ENCODE peak calls at places on chromosomes 3 and 15, in ten cellular contexts. O, C, I, B, J, R, F, Z, X and M are unnamed samples.
A peak's percentile ranks its signal among the peaks of the same experiment; 100 is the strongest.

GRCh38 chr3:52396907-52397591 is 47.9 kb downstream of the SEMA3G start:
- DNase-seq in O (no peak), C (no peak), I (peak; percentile 16), B (no peak), J (no peak), R (no peak), F (no peak), Z (no peak), X (no peak), M (no peak)

GRCh38 chr3:182248349-182248880 is 536.7 kb downstream of the SOX2 start:
- DNase-seq in O (peak; percentile 10), C (no peak), I (no peak), B (no peak), J (peak; percentile 26), R (no peak), F (no peak), Z (no peak), X (no peak), M (no peak)

GRCh38 chr15:25385986-25386385 is 52.8 kb downstream of the UBE3A start:
- DNase-seq in O (no peak), C (no peak), I (no peak), B (no peak), J (no peak), R (no peak), F (no peak), Z (no peak), X (no peak), M (no peak)

GRCh38 chr3:63791974-63792373 is 27.1 kb upstream of the C3orf49 start:
- DNase-seq in O (no peak), C (no peak), I (no peak), B (no peak), J (peak; percentile 7), R (no peak), F (peak; percentile 77), Z (no peak), X (no peak), M (no peak)

GRCh38 chr15:33113666-33114483 is 80.6 kb downstream of the FMN1 start:
- DNase-seq in O (no peak), C (no peak), I (no peak), B (no peak), J (no peak), R (no peak), F (no peak), Z (no peak), X (no peak), M (no peak)

GRCh38 chr3:184423567-184423966 is 43.7 kb downstream of the CHRD start:
- DNase-seq in O (no peak), C (no peak), I (no peak), B (no peak), J (no peak), R (no peak), F (no peak), Z (no peak), X (no peak), M (no peak)

GRCh38 chr3:39362177-39362576 is 21.0 kb upstream of the SLC25A38 start:
- DNase-seq in O (no peak), C (no peak), I (no peak), B (no peak), J (no peak), R (no peak), F (no peak), Z (no peak), X (peak; percentile 73), M (no peak)

GRCh38 chr3:49869525-49870126 is at the start of gene CAMKV:
- DNase-seq in O (peak; percentile 63), C (no peak), I (no peak), B (no peak), J (no peak), R (no peak), F (no peak), Z (no peak), X (no peak), M (peak; percentile 71)

GRCh38 chr3:66816110-66816761 is 181.9 kb upstream of the KBTBD8 start:
- DNase-seq in O (peak; percentile 36), C (peak; percentile 9), I (no peak), B (no peak), J (peak; percentile 64), R (peak; percentile 14), F (peak; percentile 61), Z (no peak), X (peak; percentile 82), M (no peak)

GRCh38 chr3:55959681-55960080 is 472.6 kb upstream of the WNT5A start:
- DNase-seq in O (no peak), C (no peak), I (no peak), B (no peak), J (no peak), R (no peak), F (no peak), Z (no peak), X (no peak), M (no peak)

GRCh38 chr3:18813300-18813699 is 335.0 kb upstream of the KCNH8 start:
- DNase-seq in O (no peak), C (no peak), I (no peak), B (no peak), J (no peak), R (no peak), F (no peak), Z (no peak), X (no peak), M (no peak)

GRCh38 chr15:74833376-74834107 is 7.1 kb downstream of the CPLX3 start:
- DNase-seq in O (no peak), C (no peak), I (no peak), B (no peak), J (no peak), R (no peak), F (no peak), Z (no peak), X (no peak), M (peak; percentile 40)

GRCh38 chr15:75620776-75621536 is 4.6 kb downstream of the SNUPN start:
- DNase-seq in O (no peak), C (no peak), I (peak; percentile 79), B (peak; percentile 91), J (no peak), R (peak; percentile 87), F (peak; percentile 93), Z (peak; percentile 20), X (no peak), M (peak; percentile 39)

GRCh38 chr15:98311566-98312188 is 336.7 kb upstream of the IGF1R start:
- DNase-seq in O (peak; percentile 71), C (peak; percentile 40), I (peak; percentile 65), B (peak; percentile 77), J (peak; percentile 77), R (peak; percentile 98), F (peak; percentile 70), Z (peak; percentile 48), X (no peak), M (peak; percentile 84)

GRCh38 chr15:27059610-27060202 is 88.7 kb downstream of the GABRG3 start:
- DNase-seq in O (no peak), C (peak; percentile 35), I (no peak), B (no peak), J (peak; percentile 15), R (peak; percentile 71), F (peak; percentile 64), Z (peak; percentile 9), X (peak; percentile 31), M (peak; percentile 69)

GRCh38 chr3:143247007-143247563 is 127.5 kb downstream of the CHST2 start:
- DNase-seq in O (no peak), C (no peak), I (no peak), B (no peak), J (no peak), R (no peak), F (no peak), Z (no peak), X (no peak), M (no peak)

GRCh38 chr3:100467133-100467532 is 25.3 kb upstream of the TMEM45A start:
- DNase-seq in O (peak; percentile 0), C (no peak), I (no peak), B (no peak), J (no peak), R (no peak), F (no peak), Z (no peak), X (no peak), M (no peak)

GRCh38 chr3:159929181-159929893 is 59.3 kb upstream of the IL12A start:
- DNase-seq in O (peak; percentile 22), C (peak; percentile 16), I (no peak), B (no peak), J (peak; percentile 63), R (no peak), F (peak; percentile 58), Z (no peak), X (no peak), M (no peak)

GRCh38 chr15:75517233-75517632 is 61.9 kb downstream of the PTPN9 start:
- DNase-seq in O (no peak), C (no peak), I (no peak), B (no peak), J (no peak), R (no peak), F (no peak), Z (no peak), X (no peak), M (no peak)

GRCh38 chr15:74245342-74245931 is 9.3 kb downstream of the CCDC33 start:
- DNase-seq in O (no peak), C (no peak), I (no peak), B (no peak), J (peak; percentile 21), R (no peak), F (no peak), Z (peak; percentile 44), X (peak; percentile 62), M (peak; percentile 79)

GRCh38 chr3:45035441-45036301 is 9.6 kb downstream of the CLEC3B start:
- DNase-seq in O (no peak), C (no peak), I (peak; percentile 46), B (peak; percentile 75), J (no peak), R (no peak), F (no peak), Z (peak; percentile 11), X (no peak), M (peak; percentile 36)

GRCh38 chr3:126667631-126668449 is 12.9 kb upstream of the TXNRD3 start:
- DNase-seq in O (no peak), C (no peak), I (no peak), B (no peak), J (no peak), R (no peak), F (no peak), Z (no peak), X (no peak), M (no peak)

GRCh38 chr3:140586311-140586710 is 91.6 kb upstream of the TRIM42 start:
- DNase-seq in O (no peak), C (no peak), I (no peak), B (no peak), J (no peak), R (no peak), F (no peak), Z (no peak), X (no peak), M (no peak)